ENCODE peak calls at places on chromosomes 5 and 9, in four cellular contexts. G, N, S and D are unnamed samples.

GRCh38 chr9:120531683-120532300 is 48.2 kb downstream of the CDK5RAP2 start:
- DNase-seq in G (no peak), S (no peak), N (no peak), D (no peak)

GRCh38 chr9:130939405-130939941 is 426 bp upstream of the FIBCD1 start:
- DNase-seq in S (no peak), N (no peak), G (no peak), D (no peak)

GRCh38 chr9:70133253-70134208 is 89.9 kb downstream of the MAMDC2 start:
- DNase-seq in N (no peak), S (no peak), G (no peak), D (no peak)

GRCh38 chr9:137454506-137455360 is 4.4 kb downstream of the NSMF start:
- DNase-seq in S (no peak), N (peak; percentile 71), G (no peak), D (no peak)

GRCh38 chr9:110782701-110783100 is 114.1 kb downstream of the MUSK start:
- DNase-seq in G (no peak), S (no peak), N (no peak), D (no peak)

GRCh38 chr9:123654647-123655637 is 275.0 kb downstream of the DENND1A start:
- DNase-seq in S (no peak), G (no peak), N (no peak), D (no peak)

GRCh38 chr5:3694819-3695218 is 99.2 kb downstream of the IRX1 start:
- DNase-seq in G (no peak), N (no peak), S (no peak), D (no peak)

GRCh38 chr9:124353811-124354274 is 61.4 kb downstream of the PSMB7 start:
- DNase-seq in S (no peak), G (no peak), N (no peak), D (no peak)

GRCh38 chr5:148899993-148900392 is 73.6 kb downstream of the ADRB2 start:
- DNase-seq in G (no peak), S (no peak), N (no peak), D (no peak)

GRCh38 chr9:12314589-12314988 is 378.6 kb upstream of the TYRP1 start:
- DNase-seq in S (no peak), N (no peak), G (no peak), D (no peak)

GRCh38 chr9:32665101-32665500 is 29.6 kb upstream of the TAF1L start:
- DNase-seq in G (no peak), N (no peak), S (no peak), D (no peak)

GRCh38 chr5:88882321-88883038 is 504 bp downstream of the MEF2C start:
- DNase-seq in S (no peak), G (no peak), N (no peak), D (no peak)

GRCh38 chr5:95554331-95554646 is 488 bp downstream of the SKIC3 start:
- DNase-seq in S (no peak), N (no peak), G (no peak), D (no peak)

GRCh38 chr5:1771149-1772065 is 28.2 kb downstream of the MRPL36 start:
- DNase-seq in S (no peak), N (no peak), G (no peak), D (no peak)

GRCh38 chr9:72873456-72873855 is 79.4 kb downstream of the ALDH1A1 start:
- DNase-seq in N (no peak), S (no peak), G (no peak), D (no peak)

GRCh38 chr5:74660863-74661262 is 20.3 kb upstream of the ENC1 start:
- DNase-seq in N (no peak), S (no peak), G (no peak), D (no peak)

GRCh38 chr5:38753776-38754175 is 92.0 kb upstream of the OSMR start:
- DNase-seq in N (no peak), S (no peak), G (no peak), D (no peak)

GRCh38 chr9:86706391-86706790 is 240.9 kb downstream of the GAS1 start:
- DNase-seq in G (no peak), S (no peak), N (no peak), D (no peak)

GRCh38 chr5:59760798-59761348 is 132.7 kb downstream of the PDE4D start:
- DNase-seq in S (no peak), G (no peak), N (no peak), D (no peak)

GRCh38 chr9:132168347-132168746 is 6.5 kb downstream of the NTNG2 start:
- DNase-seq in S (no peak), G (no peak), N (no peak), D (peak; percentile 72)

GRCh38 chr5:66960373-66961137 is 236.0 kb downstream of the CD180 start:
- DNase-seq in N (no peak), S (no peak), G (no peak), D (no peak)

GRCh38 chr9:137680445-137681358 is 61.9 kb downstream of the EHMT1 start:
- DNase-seq in S (no peak), G (no peak), N (no peak), D (no peak)

GRCh38 chr9:32671333-32671732 is 35.9 kb upstream of the TAF1L start:
- DNase-seq in N (no peak), S (no peak), G (no peak), D (no peak)

GRCh38 chr5:126481243-126481642 is 58.0 kb downstream of the GRAMD2B start:
- DNase-seq in G (no peak), S (no peak), N (no peak), D (no peak)
- H3K27ac ChIP-seq in G (no peak overlapping the region), S (no peak overlapping the region), N (no peak overlapping the region), D (no peak overlapping the region)

DNA sequence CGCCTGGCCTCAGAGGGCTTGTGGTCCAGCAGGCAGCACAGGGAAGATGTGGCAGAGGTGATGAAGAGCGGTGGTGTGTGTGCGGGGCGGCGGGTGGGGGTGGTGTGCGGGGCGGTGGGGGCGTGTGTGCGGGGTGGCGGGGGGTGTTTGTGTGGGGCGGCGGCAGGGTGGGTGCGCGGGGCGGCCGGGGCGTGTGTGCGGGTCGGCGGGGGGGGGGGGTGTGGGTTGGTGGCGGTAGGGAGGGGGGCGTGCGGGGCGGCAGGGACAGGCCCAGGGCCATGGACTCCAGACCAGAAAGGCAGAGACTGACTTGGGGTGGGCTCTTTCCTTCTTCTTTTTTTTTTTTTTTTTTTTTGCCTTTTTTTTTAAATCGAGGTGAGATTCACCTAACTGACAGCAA is 4.5 kb upstream of the NACC2 start:
- DNase-seq in S (no peak), N (no peak), G (no peak), D (no peak)
- H3K4me1 ChIP-seq in S (no peaks in the 10 kb centered on the region), N (peaks cover 17% of the 10 kb centered on the region), G (peaks cover 17% of the 10 kb centered on the region), D (no peaks in the 10 kb centered on the region)

GRCh38 chr5:115379622-115380344 is 83.3 kb upstream of the CCDC112 start:
- DNase-seq in G (no peak), N (no peak), S (no peak), D (no peak)
- H3K27ac ChIP-seq in G (no peak overlapping the region), N (no peak overlapping the region), S (no peak overlapping the region), D (no peak overlapping the region)

GRCh38 chr9:88930716-88931115 is 60.6 kb upstream of the S1PR3 start:
- DNase-seq in S (no peak), G (no peak), N (no peak), D (no peak)

GRCh38 chr9:88925471-88925870 is 65.8 kb upstream of the S1PR3 start:
- DNase-seq in S (no peak), N (no peak), G (no peak), D (no peak)

GRCh38 chr9:88923653-88924284 is 67.5 kb upstream of the S1PR3 start:
- DNase-seq in G (no peak), N (peak; percentile 71), S (no peak), D (no peak)

GRCh38 chr9:88932766-88933165 is 58.5 kb upstream of the S1PR3 start:
- DNase-seq in G (no peak), S (no peak), N (no peak), D (no peak)

DNA sequence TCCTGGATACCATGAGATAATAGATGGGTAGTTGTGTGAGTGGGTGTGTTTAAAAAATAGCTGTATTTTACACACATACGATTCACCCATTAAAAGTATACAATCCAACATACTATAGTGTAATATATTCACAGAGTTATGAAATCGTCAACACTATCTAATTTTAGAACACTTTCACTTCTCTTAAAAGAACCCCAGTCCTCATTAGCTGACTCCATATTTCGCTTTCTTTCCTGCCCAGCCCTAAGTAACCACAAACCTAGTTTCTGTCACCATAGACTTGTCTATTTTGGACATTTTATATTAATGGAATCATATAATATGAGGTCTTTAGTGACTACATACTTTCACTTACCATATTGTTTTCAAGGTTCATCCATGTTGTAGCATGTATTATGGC is 63.8 kb upstream of the S1PR3 start:
- DNase-seq in G (no peak), S (no peak), N (no peak), D (no peak)
- H3K4me1 ChIP-seq in G (peaks cover 20% of the 10 kb centered on the region), S (no peaks in the 10 kb centered on the region), N (peaks cover 13% of the 10 kb centered on the region), D (no peaks in the 10 kb centered on the region)

GRCh38 chr5:179912386-179912785 is 4.7 kb upstream of the TBC1D9B start:
- DNase-seq in G (no peak), N (no peak), S (no peak), D (no peak)
- H3K27ac ChIP-seq in G (no peak overlapping the region), N (no peak overlapping the region), S (no peak overlapping the region), D (no peak overlapping the region)

GRCh38 chr5:179774442-179774841 is 19.3 kb upstream of the LTC4S start:
- DNase-seq in N (no peak), S (no peak), G (no peak), D (no peak)
- H3K4me1 ChIP-seq in N (no peaks in the 10 kb centered on the region), S (no peaks in the 10 kb centered on the region), G (no peaks in the 10 kb centered on the region), D (no peaks in the 10 kb centered on the region)

DNA sequence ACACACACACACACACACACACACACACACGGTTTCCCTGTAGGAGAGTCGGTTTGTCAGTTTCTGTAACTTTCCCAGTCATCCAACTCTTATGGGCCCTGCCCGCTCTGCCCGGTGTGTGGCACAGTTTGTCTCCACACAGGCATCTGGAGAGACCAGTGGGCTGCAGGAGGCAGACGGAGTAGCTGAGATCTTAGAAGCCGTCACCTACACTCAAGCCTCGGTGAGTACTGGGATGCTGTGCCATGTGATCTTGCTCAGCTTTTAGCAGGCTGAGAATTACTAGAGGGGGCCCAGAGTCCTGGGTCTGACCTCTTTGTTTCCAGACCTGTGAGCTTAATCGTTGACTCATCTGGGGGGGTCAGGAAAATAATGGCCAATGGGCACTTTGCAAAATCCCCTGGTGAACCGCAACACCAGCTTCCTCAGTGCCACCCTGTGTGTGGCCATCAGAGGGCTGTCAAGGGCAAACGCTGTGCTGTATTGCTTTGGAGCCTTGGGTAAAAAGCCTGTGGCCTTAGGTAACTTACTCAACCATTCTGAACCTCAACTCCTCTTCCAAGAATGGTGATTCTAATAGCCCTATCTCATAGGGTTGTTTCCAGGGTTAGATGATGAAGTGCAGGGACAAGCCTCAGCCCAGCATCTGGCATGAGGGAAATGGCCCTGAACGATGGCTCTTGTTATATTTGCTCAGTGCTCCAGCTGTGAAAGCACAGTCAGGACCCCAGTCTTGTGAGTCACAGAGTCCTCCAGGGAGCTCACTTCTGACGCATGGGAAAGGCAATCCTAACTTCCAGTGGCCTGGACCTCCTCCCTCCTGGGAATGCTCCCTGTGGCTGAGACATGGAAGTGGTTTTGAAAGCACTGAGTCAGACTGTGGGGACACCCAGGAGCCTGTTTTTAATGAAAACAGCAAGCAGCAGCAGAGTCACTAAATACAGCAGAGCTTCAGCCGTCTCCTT is 45.6 kb downstream of the COL15A1 start:
- DNase-seq in S (peak; percentile 74), N (no peak), G (no peak), D (peak; percentile 96)
- H3K27ac ChIP-seq in S (no peak overlapping the region), N (no peak overlapping the region), G (no peak overlapping the region), D (peak overlapping the region; percentile 58)